ENCODE peak calls at places on chromosomes 1 and 21, in five cellular contexts. M is A549, Y is HepG2, I is GM12878, Q is endothelial cell of umbilical vein. O is an unnamed sample.

GRCh38 chr1:47761201-47761930 is 235.8 kb downstream of the TRABD2B start:
- DNase-seq in M (no peak), Y (no peak), I (no peak), Q (no peak), O (no peak)

GRCh38 chr1:81799939-81800740 is 594 bp upstream of the ADGRL2 start:
- DNase-seq in I (no peak), M (no peak), Y (peak), Q (peak), O (no peak)

GRCh38 chr1:150192012-150192411 is 42.3 kb downstream of the PLEKHO1 start:
- DNase-seq in Q (no peak), M (no peak), I (no peak), Y (no peak), O (no peak)

GRCh38 chr1:2135425-2135824 is 59.1 kb downstream of the FAAP20 start:
- DNase-seq in Q (no peak), Y (peak), I (no peak), M (no peak), O (no peak)

GRCh38 chr1:35539073-35539823 is 18.0 kb downstream of the KIAA0319L start:
- DNase-seq in I (peak), Q (no peak), Y (no peak), M (no peak), O (peak)

GRCh38 chr1:115874929-115875328 is 34.0 kb upstream of the NHLH2 start:
- DNase-seq in Q (no peak), I (no peak), M (no peak), Y (no peak), O (peak)

GRCh38 chr1:163046071-163046470 is 23.1 kb upstream of the RGS4 start:
- DNase-seq in Q (no peak), M (no peak), Y (no peak), I (no peak), O (no peak)

GRCh38 chr1:84883286-84883685 is 9.7 kb downstream of the LPAR3 start:
- DNase-seq in I (no peak), Y (no peak), Q (no peak), M (no peak), O (no peak)

GRCh38 chr1:35097224-35097623 is 18.0 kb downstream of the ZMYM1 start:
- DNase-seq in Q (peak), M (no peak), I (no peak), Y (no peak), O (no peak)

GRCh38 chr1:30412241-30413110 is 310.9 kb downstream of the MATN1 start:
- DNase-seq in I (no peak), Q (no peak), M (no peak), Y (no peak), O (no peak)

GRCh38 chr1:27726173-27726793 is 522 bp downstream of the FAM76A start:
- DNase-seq in M (peak), Y (peak), I (no peak), Q (peak), O (peak)

GRCh38 chr1:33363470-33363861 is 42.6 kb upstream of the A3GALT2 start:
- DNase-seq in Q (no peak), I (no peak), M (no peak), Y (no peak), O (no peak)

GRCh38 chr1:156211243-156211642 is 1.6 kb upstream of the PMF1 start:
- DNase-seq in M (no peak), I (no peak), Y (no peak), Q (no peak), O (no peak)

GRCh38 chr1:66182551-66183178 is 351.3 kb upstream of the SGIP1 start:
- DNase-seq in M (peak), I (no peak), Q (no peak), Y (no peak), O (no peak)

GRCh38 chr1:116540088-116540487 is 30.7 kb downstream of the CD58 start:
- DNase-seq in Y (no peak), Q (no peak), M (no peak), I (no peak), O (peak)

GRCh38 chr1:22470227-22470626 is 18.6 kb downstream of the ZBTB40 start:
- DNase-seq in Q (no peak), M (no peak), I (no peak), Y (no peak), O (no peak)

GRCh38 chr1:33222381-33222780 is 33.9 kb upstream of the ZNF362 start:
- DNase-seq in M (no peak), Y (no peak), Q (no peak), I (no peak), O (no peak)

GRCh38 chr21:26732442-26733221 is 112.6 kb downstream of the ADAMTS1 start:
- DNase-seq in I (no peak), Y (peak), M (no peak), Q (peak), O (peak)

GRCh38 chr1:18200918-18201317 is 93.3 kb downstream of the IGSF21 start:
- DNase-seq in Q (no peak), M (no peak), Y (no peak), I (no peak), O (no peak)

GRCh38 chr1:62725981-62726588 is 37.9 kb upstream of the DOCK7 start:
- DNase-seq in I (no peak), Y (no peak), Q (no peak), M (no peak), O (no peak)

GRCh38 chr1:31904339-31905092 is 33.7 kb downstream of the PTP4A2 start:
- DNase-seq in M (no peak), I (no peak), Q (no peak), Y (peak), O (peak)

GRCh38 chr21:27885296-27885711 is 918.4 kb upstream of the ADAMTS5 start:
- DNase-seq in M (no peak), I (no peak), Y (no peak), Q (no peak), O (no peak)

GRCh38 chr1:189962171-189962570 is 515.5 kb downstream of the BRINP3 start:
- DNase-seq in I (no peak), Q (no peak), M (no peak), Y (no peak), O (no peak)

GRCh38 chr1:207876129-207876528 is 34.8 kb downstream of the CD34 start:
- DNase-seq in Y (peak), I (no peak), Q (no peak), M (no peak), O (peak)

GRCh38 chr1:64061430-64062104 is 141.9 kb upstream of the UBE2U start:
- DNase-seq in I (no peak), M (no peak), Q (no peak), Y (no peak), O (no peak)

GRCh38 chr1:172885976-172886375 is 164.8 kb downstream of the TNFSF18 start:
- DNase-seq in Y (no peak), M (no peak), I (no peak), Q (no peak), O (no peak)

GRCh38 chr1:203477748-203478147 is 2.1 kb downstream of the PRELP start:
- DNase-seq in M (no peak), Q (no peak), I (no peak), Y (no peak), O (no peak)

GRCh38 chr1:211688421-211688820 is 13.0 kb upstream of the NEK2 start:
- DNase-seq in Q (no peak), I (no peak), M (no peak), Y (no peak), O (no peak)

GRCh38 chr1:23931481-23931880 is 18.3 kb upstream of the CNR2 start:
- DNase-seq in M (no peak), I (no peak), Q (no peak), Y (no peak), O (no peak)

GRCh38 chr1:2384130-2384860 is 7.1 kb downstream of the MORN1 start:
- DNase-seq in I (no peak), Y (peak), M (no peak), Q (no peak), O (no peak)

GRCh38 chr1:150528997-150529396 is 13.4 kb downstream of the FALEC start:
- DNase-seq in Q (no peak), I (no peak), Y (no peak), M (no peak), O (no peak)

GRCh38 chr1:25590096-25590824 is 26.3 kb upstream of the MAN1C1 start:
- DNase-seq in Q (peak), I (no peak), M (no peak), Y (no peak), O (peak)

GRCh38 chr21:42221581-42222345 is 2.8 kb downstream of the ABCG1 start:
- DNase-seq in Q (peak), I (no peak), Y (no peak), M (no peak), O (no peak)

GRCh38 chr21:29649370-29649963 is 290.3 kb downstream of the GRIK1 start:
- DNase-seq in Q (no peak), M (no peak), I (no peak), Y (no peak), O (peak)

GRCh38 chr1:184801503-184801902 is 46.8 kb upstream of the EDEM3 start:
- DNase-seq in I (no peak), Y (no peak), M (no peak), Q (peak), O (no peak)
- TF ChIP-seq MYC in I (no peak), Y (no peak), M (no peak), Q (no peak), O (no peak)

DNA sequence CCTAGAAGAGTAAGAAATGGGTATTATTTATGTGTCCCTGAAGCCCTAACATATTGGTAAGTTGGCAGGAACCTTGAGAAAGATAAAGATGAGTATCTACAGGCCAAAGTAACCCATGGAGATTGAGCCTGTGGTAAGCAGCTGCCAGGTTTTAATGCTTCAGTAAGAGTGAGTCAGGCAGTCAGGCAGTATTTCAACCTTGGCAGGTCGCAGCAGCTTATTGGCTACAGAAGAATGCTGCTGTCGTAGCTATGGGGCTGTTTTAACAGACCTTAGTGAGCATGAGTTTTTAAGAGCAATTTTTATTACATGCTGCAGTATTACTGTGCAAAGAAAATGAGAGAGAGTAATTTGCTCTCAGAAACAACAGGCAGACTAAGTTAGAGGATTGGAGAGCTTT is 10.3 kb upstream of the SLC30A10 start:
- DNase-seq in M (no peak), Q (no peak), I (no peak), Y (no peak), O (no peak)
- TF ChIP-seq MYC in M (no peak), Q (no peak), I (no peak), Y (no peak), O (no peak)

DNA sequence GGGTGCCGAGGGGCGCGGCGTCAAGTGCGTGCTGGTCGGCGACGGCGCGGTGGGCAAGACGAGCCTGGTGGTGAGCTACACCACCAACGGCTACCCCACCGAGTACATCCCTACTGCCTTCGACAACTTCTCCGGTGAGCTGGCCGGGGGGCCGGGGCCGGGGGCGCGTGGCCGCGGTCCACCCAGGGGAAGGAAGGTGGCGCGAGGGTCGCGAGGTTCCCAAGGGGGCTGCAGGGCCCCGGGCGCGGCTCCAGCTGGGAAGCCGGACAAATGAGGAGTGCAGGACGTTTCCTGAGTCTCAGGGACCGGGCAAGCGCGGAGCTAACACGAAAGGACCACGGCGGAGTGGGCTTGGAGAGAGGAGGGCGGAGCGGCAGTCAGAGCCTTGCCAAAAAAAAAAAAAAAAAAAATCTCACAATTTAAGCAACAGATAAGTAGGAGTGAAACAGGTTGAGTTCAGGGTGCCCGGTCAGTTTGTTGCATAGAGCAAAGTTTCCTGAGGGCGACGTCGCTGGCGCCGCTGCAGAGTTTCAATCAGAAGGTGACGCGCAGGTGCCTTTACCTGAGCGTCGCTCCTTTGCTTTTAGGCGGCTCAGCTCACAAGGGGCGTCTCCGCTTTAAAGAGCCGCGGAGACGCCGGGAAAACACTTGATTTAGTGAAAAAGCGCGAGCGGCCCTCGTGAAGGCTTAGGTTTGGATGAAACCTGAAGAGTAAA is 750 bp downstream of the RHOU start:
- DNase-seq in M (peak), Y (no peak), I (no peak), Q (peak), O (peak)
- TF ChIP-seq MYC in M (no peak), Y (no peak), I (no peak), Q (no peak), O (no peak)

GRCh38 chr21:46424062-46424591 is 34.6 kb upstream of the DIP2A start:
- DNase-seq in Y (no peak), M (no peak), I (no peak), Q (no peak), O (no peak)

GRCh38 chr21:46425061-46425460 is 33.6 kb upstream of the DIP2A start:
- DNase-seq in M (no peak), Q (no peak), I (no peak), Y (no peak), O (no peak)

GRCh38 chr21:46423546-46424061 is 35.1 kb upstream of the DIP2A start:
- DNase-seq in I (no peak), Q (no peak), Y (no peak), M (no peak), O (peak)

GRCh38 chr21:46425566-46425965 is 33.1 kb upstream of the DIP2A start:
- DNase-seq in Q (no peak), M (no peak), Y (no peak), I (no peak), O (no peak)

DNA sequence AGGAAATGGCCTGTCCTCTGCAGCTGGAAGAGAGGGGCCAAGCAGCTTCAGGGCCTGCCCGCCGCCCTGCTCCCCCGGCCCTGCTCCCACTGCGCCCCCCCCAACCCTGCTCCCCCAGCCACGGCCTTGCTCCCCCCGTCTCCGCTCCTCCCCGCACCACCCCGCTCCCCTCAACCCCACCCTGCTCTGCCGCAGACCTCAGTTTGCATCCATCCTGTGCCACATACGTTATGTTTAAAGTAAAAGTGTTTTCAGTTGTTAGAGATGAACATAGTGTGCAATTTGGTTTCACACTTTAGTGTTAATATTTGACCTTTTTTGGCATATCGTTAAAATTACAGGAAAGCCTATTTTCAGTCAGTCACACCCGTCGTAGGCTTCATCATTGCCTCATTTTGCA is 34.1 kb upstream of the DIP2A start:
- DNase-seq in I (no peak), Y (no peak), Q (no peak), M (no peak), O (no peak)
- TF ChIP-seq MYC in I (no peak), Y (no peak), Q (no peak), M (no peak), O (no peak)

GRCh38 chr21:35226960-35227741 is 178.0 kb upstream of the RUNX1 start:
- DNase-seq in Y (no peak), Q (no peak), M (no peak), I (peak), O (peak)
- TF ChIP-seq MYC in Y (no peak), Q (no peak), M (no peak), I (no peak), O (no peak)